ENCODE peak calls at places on chromosomes 13 and 19, in five cellular contexts. B is progenitor cell of endocrine pancreas, X is cerebellar nuclear complex, L is colonic mucosa, Y is NCI-H1105. G is an unnamed sample.

GRCh38 chr13:33146843-33147611 is 130.8 kb downstream of the KL start:
- DNase-seq in X (no peak), B (no peak), L (no peak), Y (no peak), G (no peak)

GRCh38 chr19:1858412-1859081 is 4.8 kb downstream of the KLF16 start:
- DNase-seq in L (no peak), X (no peak), B (no peak), Y (no peak), G (no peak)

GRCh38 chr13:109919715-109920375 is 133.5 kb upstream of the IRS2 start:
- DNase-seq in B (no peak), X (no peak), L (no peak), Y (no peak), G (no peak)

GRCh38 chr19:4534836-4535658 is at the start of gene PLIN5:
- DNase-seq in X (peak; percentile 45), Y (peak; percentile 91), B (peak; percentile 74), L (peak; percentile 87), G (peak; percentile 89)

GRCh38 chr19:6087074-6087506 is 23.2 kb downstream of the RFX2 start:
- DNase-seq in L (peak; percentile 49), B (no peak), Y (peak; percentile 31), X (no peak), G (peak; percentile 9)

GRCh38 chr13:43331676-43332075 is 308.3 kb downstream of the DNAJC15 start:
- DNase-seq in Y (no peak), B (no peak), L (no peak), X (no peak), G (no peak)

GRCh38 chr19:16527971-16528521 is 14.2 kb downstream of the CHERP start:
- DNase-seq in Y (no peak), B (no peak), X (no peak), L (no peak), G (no peak)

GRCh38 chr19:33416307-33417215 is 43.1 kb downstream of the CEBPG start:
- DNase-seq in Y (peak; percentile 75), B (peak; percentile 66), X (no peak), L (peak; percentile 79), G (peak; percentile 29)

GRCh38 chr19:11256189-11256588 is 6.1 kb downstream of the DOCK6 start:
- DNase-seq in Y (no peak), B (no peak), X (no peak), L (no peak), G (no peak)

GRCh38 chr19:19488875-19489690 is 26.3 kb downstream of the TSSK6 start:
- DNase-seq in X (no peak), B (peak; percentile 49), L (peak; percentile 92), Y (peak; percentile 89), G (peak; percentile 20)

GRCh38 chr13:45132384-45133064 is 12.2 kb downstream of the GTF2F2 start:
- DNase-seq in X (no peak), L (no peak), B (no peak), Y (no peak), G (no peak)

GRCh38 chr13:36421447-36421846 is 10.8 kb upstream of the CCNA1 start:
- DNase-seq in Y (no peak), X (no peak), L (no peak), B (no peak), G (no peak)

GRCh38 chr13:48233886-48234488 is 981 bp downstream of the ITM2B start:
- DNase-seq in B (no peak), L (no peak), Y (no peak), X (no peak), G (no peak)

GRCh38 chr13:32989331-32989730 is 26.9 kb upstream of the KL start:
- DNase-seq in B (no peak), X (no peak), Y (no peak), L (no peak), G (no peak)

GRCh38 chr13:36445278-36445677 is 13.0 kb downstream of the CCNA1 start:
- DNase-seq in Y (no peak), B (no peak), L (no peak), X (no peak), G (no peak)

GRCh38 chr13:103443604-103444003 is 377.4 kb upstream of the SLC10A2 start:
- DNase-seq in B (no peak), Y (no peak), X (no peak), L (no peak), G (no peak)

GRCh38 chr13:34020388-34020787 is 202.4 kb downstream of the RFC3 start:
- DNase-seq in L (no peak), X (no peak), B (no peak), Y (no peak), G (no peak)

GRCh38 chr13:112346173-112346898 is 29.8 kb upstream of the SPACA7 start:
- DNase-seq in X (no peak), B (no peak), Y (peak; percentile 84), L (no peak), G (peak; percentile 28)

GRCh38 chr13:98978280-98978679 is 416 bp upstream of the DOCK9 start:
- DNase-seq in B (no peak), X (no peak), L (no peak), Y (no peak), G (no peak)

GRCh38 chr13:73399347-73400216 is 340.8 kb downstream of the KLF5 start:
- DNase-seq in L (peak; percentile 81), Y (no peak), B (no peak), X (no peak), G (no peak)

GRCh38 chr19:50419022-50419579 is 363 bp downstream of the SPIB start:
- DNase-seq in X (no peak), B (no peak), Y (no peak), L (no peak), G (no peak)

GRCh38 chr19:16403151-16403977 is 68.4 kb downstream of the EPS15L1 start:
- DNase-seq in X (no peak), B (no peak), L (no peak), Y (no peak), G (no peak)